ENCODE peak calls at places on chromosomes 5 and 9, in eight cellular contexts. F is psoas muscle; L is GM06990; K is HCT116; N is cardiac muscle cell; J is endodermal cell; B is CD8-positive, alpha-beta T cell; Z is heart left ventricle. C is an unnamed sample.

GRCh38 chr5:39395521-39395920 is 29.3 kb downstream of the DAB2 start:
- DNase-seq in F (no peak), L (no peak), K (no peak), N (no peak), J (no peak), B (no peak), Z (no peak), C (no peak)

GRCh38 chr9:73155389-73155788 is 3.7 kb downstream of the ANXA1 start:
- DNase-seq in F (no peak), L (no peak), K (no peak), N (no peak), J (no peak), B (no peak), Z (no peak), C (no peak)

GRCh38 chr5:53069626-53070025 is 39.9 kb downstream of the MOCS2 start:
- DNase-seq in F (no peak), L (no peak), K (no peak), N (no peak), J (no peak), B (no peak), Z (no peak), C (no peak)

GRCh38 chr5:172453206-172453985 is 929 bp downstream of the SH3PXD2B start:
- DNase-seq in F (peak; percentile 54), L (no peak), K (peak; percentile 24), N (peak; percentile 73), J (peak; percentile 89), B (no peak), Z (no peak), C (no peak)

GRCh38 chr9:131875828-131876485 is 136.1 kb upstream of the RAPGEF1 start:
- DNase-seq in F (no peak), L (no peak), K (no peak), N (no peak), J (no peak), B (no peak), Z (no peak), C (no peak)

GRCh38 chr5:135296900-135297816 is 101.9 kb downstream of the MACROH2A1 start:
- DNase-seq in F (no peak), L (no peak), K (no peak), N (no peak), J (no peak), B (no peak), Z (no peak), C (no peak)

GRCh38 chr5:14728109-14728938 is 63.8 kb downstream of the OTULIN start:
- DNase-seq in F (no peak), L (no peak), K (no peak), N (no peak), J (peak; percentile 94), B (no peak), Z (no peak), C (no peak)

GRCh38 chr9:127899200-127899943 is at the start of gene ST6GALNAC6:
- DNase-seq in F (peak; percentile 88), L (peak; percentile 86), K (no peak), N (peak; percentile 92), J (peak; percentile 84), B (peak; percentile 64), Z (peak; percentile 81), C (no peak)

GRCh38 chr9:92728831-92729734 is 35.5 kb downstream of the BICD2 start:
- DNase-seq in F (peak; percentile 68), L (peak; percentile 58), K (no peak), N (no peak), J (peak; percentile 67), B (no peak), Z (no peak), C (no peak)

GRCh38 chr5:159943331-159943730 is 27.0 kb downstream of the ADRA1B start:
- DNase-seq in F (no peak), L (no peak), K (no peak), N (no peak), J (no peak), B (no peak), Z (no peak), C (no peak)

GRCh38 chr5:124661317-124662141 is 84.9 kb downstream of the ZNF608 start:
- DNase-seq in F (no peak), L (no peak), K (peak; percentile 81), N (peak; percentile 82), J (peak; percentile 83), B (no peak), Z (no peak), C (no peak)

DNA sequence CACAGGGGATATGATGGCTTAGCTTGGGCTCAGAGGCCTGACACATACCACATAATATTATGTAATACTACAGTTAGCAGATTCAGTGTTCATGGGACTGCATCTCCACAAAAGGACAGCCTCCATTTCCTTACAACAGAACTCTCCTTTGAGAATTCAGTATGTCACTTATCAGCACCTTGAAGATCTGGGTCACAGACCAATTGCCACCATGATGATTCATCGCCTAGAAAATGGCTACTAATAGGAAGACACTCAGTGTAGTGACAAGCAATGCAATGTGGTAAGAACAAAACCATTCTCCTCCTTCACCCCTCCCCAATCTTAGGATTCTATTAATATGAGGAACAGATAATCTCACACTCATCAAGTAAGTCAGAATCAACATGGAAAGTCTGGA is 38.7 kb upstream of the PRLR start:
- DNase-seq in F (no peak), L (no peak), K (no peak), N (no peak), J (no peak), B (no peak), Z (no peak), C (no peak)
- TF ChIP-seq CTCF in F (no peak), L (no peak), K (no peak), N (no peak), J (no peak), B (no peak), Z (no peak), C (no peak)

DNA sequence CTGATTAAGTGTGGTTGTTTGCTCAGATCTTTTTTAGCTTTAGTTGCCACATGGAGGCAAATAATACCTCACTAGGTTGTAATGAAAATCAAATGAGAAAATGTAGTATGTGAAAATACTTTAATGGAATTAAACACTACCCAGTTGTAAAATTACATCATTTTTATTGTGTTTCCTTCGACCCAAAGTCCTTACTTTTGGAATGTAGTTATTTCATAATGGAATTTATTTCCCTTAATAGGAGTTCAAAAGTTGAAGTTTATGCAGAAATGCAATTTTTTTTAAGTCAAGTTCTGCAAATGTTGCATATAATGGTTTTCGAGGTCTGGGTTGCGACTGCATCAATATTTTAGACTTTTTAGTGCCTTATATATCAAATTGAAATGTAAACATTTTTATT is 31.0 kb downstream of the TNPO1 start:
- DNase-seq in F (no peak), L (no peak), K (no peak), N (no peak), J (no peak), B (no peak), Z (no peak), C (no peak)
- H3K4me3 ChIP-seq in F (peak overlapping the region; percentile 81), L (peak overlapping the region; percentile 88), K (peak overlapping the region; percentile 74), N (peak overlapping the region; percentile 66), J (peak overlapping the region; percentile 89), B (peak overlapping the region; percentile 84), Z (peak overlapping the region; percentile 87), C (peak overlapping the region; percentile 73)

DNA sequence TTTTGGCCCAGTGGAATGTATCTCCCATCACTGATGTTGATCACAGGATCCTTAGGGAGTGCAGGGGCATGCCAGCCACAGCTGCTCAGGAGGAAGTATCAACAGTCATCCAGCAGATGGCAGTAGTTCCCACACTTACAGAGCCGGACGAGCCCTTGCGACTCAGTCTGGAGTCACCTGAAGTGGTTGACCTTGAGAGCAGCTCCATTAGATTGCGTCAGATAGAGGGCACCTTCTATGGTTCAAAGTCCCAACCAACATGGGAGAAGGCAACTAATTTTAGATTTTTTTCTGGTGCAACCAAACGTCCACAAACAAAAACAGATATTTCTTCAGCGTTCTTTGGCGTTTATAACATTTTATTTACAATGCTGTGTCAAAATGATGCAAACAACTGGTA is 124.5 kb downstream of the EGFLAM start:
- DNase-seq in F (no peak), L (peak; percentile 3), K (peak; percentile 80), N (peak; percentile 88), J (peak; percentile 93), B (peak; percentile 32), Z (peak; percentile 56), C (peak; percentile 24)
- TF ChIP-seq CTCF in F (peak; percentile 68), L (peak; percentile 87), K (peak; percentile 86), N (peak; percentile 90), J (peak; percentile 93), B (peak; percentile 59), Z (peak; percentile 78), C (peak; percentile 84)

GRCh38 chr5:93584531-93585053 is 1.6 kb downstream of the NR2F1 start:
- DNase-seq in F (peak; percentile 54), L (no peak), K (no peak), N (no peak), J (peak; percentile 78), B (no peak), Z (no peak), C (no peak)
- H3K4me3 ChIP-seq in F (peak overlapping the region; percentile 71), L (peak overlapping the region; percentile 51), K (peak overlapping the region; percentile 68), N (peak overlapping the region; percentile 48), J (no peak overlapping the region), B (no peak overlapping the region), Z (peak overlapping the region; percentile 63), C (peak overlapping the region; percentile 35)

DNA sequence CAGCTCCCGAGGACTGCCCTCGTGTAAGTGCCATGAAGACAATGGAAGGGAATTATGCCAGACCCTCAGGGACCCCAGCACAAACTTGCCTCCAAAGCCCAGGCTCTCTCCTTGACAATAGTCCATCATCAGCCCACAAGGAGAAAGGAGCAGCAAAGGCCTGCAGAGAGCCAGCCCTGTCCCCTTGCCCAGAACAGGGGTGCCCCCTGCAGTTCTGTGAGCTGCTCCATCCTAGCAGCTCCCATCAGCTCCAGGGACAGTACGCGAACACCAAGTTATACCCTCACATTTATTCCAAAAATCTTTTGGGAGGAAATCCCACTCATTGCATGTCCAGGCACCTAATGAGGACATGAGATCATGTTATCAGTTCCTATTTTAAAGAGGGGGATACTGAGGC is 11.1 kb downstream of the BARX1 start:
- DNase-seq in F (no peak), L (no peak), K (no peak), N (no peak), J (peak; percentile 62), B (no peak), Z (no peak), C (no peak)
- TF ChIP-seq CTCF in F (no peak), L (no peak), K (no peak), N (no peak), J (peak; percentile 59), B (no peak), Z (no peak), C (no peak)

GRCh38 chr5:132656774-132657355 is 1.1 kb upstream of the IL13 start:
- DNase-seq in F (no peak), L (peak; percentile 26), K (no peak), N (no peak), J (no peak), B (no peak), Z (no peak), C (no peak)
- H3K4me3 ChIP-seq in F (peak overlapping the region; percentile 63), L (no peak overlapping the region), K (no peak overlapping the region), N (no peak overlapping the region), J (no peak overlapping the region), B (peak overlapping the region; percentile 54), Z (no peak overlapping the region), C (no peak overlapping the region)